ENCODE peak calls at places on chromosomes 7 and 10, in ten cellular contexts. E, H, D, J, G, V, A, N, U and P are unnamed samples.

GRCh38 chr7:18927134-18927533 is 190.3 kb downstream of the TWIST1 start:
- DNase-seq in E (peak), H (peak), D (no peak), J (no peak), G (no peak), V (no peak), A (no peak), N (no peak), U (no peak), P (no peak)

GRCh38 chr7:19455508-19456132 is 253.2 kb downstream of the POLR1F start:
- DNase-seq in E (no peak), H (no peak), D (no peak), J (no peak), G (no peak), V (no peak), A (no peak), N (no peak), U (peak), P (no peak)

GRCh38 chr10:114151486-114151885 is 22.5 kb downstream of the CCDC186 start:
- DNase-seq in E (peak), H (peak), D (no peak), J (no peak), G (no peak), V (no peak), A (no peak), N (no peak), U (no peak), P (no peak)

GRCh38 chr7:5692845-5693278 is 88.6 kb downstream of the RNF216 start:
- DNase-seq in E (no peak), H (peak), D (no peak), J (no peak), G (no peak), V (peak), A (no peak), N (no peak), U (no peak), P (no peak)

GRCh38 chr10:125955766-125956165 is 59.4 kb downstream of the FANK1 start:
- DNase-seq in E (no peak), H (no peak), D (no peak), J (no peak), G (no peak), V (no peak), A (no peak), N (no peak), U (no peak), P (no peak)

GRCh38 chr7:41085244-41085643 is 617.6 kb downstream of the INHBA start:
- DNase-seq in E (no peak), H (peak), D (no peak), J (no peak), G (no peak), V (no peak), A (no peak), N (no peak), U (no peak), P (no peak)

GRCh38 chr10:31132681-31133239 is 101.1 kb upstream of the ZNF438 start:
- DNase-seq in E (no peak), H (no peak), D (no peak), J (no peak), G (no peak), V (no peak), A (no peak), N (no peak), U (no peak), P (no peak)

GRCh38 chr10:71396084-71396713 is 521 bp upstream of the CDH23 start:
- DNase-seq in E (no peak), H (no peak), D (peak), J (no peak), G (peak), V (peak), A (peak), N (no peak), U (peak), P (peak)

GRCh38 chr10:127998517-127999144 is 91.7 kb downstream of the PTPRE start:
- DNase-seq in E (no peak), H (no peak), D (no peak), J (no peak), G (no peak), V (no peak), A (no peak), N (no peak), U (no peak), P (no peak)

GRCh38 chr7:142231716-142232115 is 26.1 kb downstream of the PRSS58 start:
- DNase-seq in E (no peak), H (no peak), D (no peak), J (no peak), G (no peak), V (no peak), A (peak), N (no peak), U (no peak), P (no peak)

GRCh38 chr10:105148921-105149320 is 507.8 kb downstream of the SORCS3 start:
- DNase-seq in E (no peak), H (no peak), D (no peak), J (no peak), G (no peak), V (no peak), A (no peak), N (no peak), U (no peak), P (no peak)

GRCh38 chr10:93352638-93353383 is 129.3 kb downstream of the MYOF start:
- DNase-seq in E (no peak), H (peak), D (no peak), J (no peak), G (no peak), V (no peak), A (no peak), N (peak), U (no peak), P (no peak)

GRCh38 chr7:37287093-37287492 is 161.6 kb downstream of the ELMO1 start:
- DNase-seq in E (no peak), H (no peak), D (no peak), J (no peak), G (no peak), V (peak), A (no peak), N (peak), U (no peak), P (no peak)

GRCh38 chr10:47095848-47096612 is 184.8 kb downstream of the PTPN20 start:
- DNase-seq in E (no peak), H (no peak), D (no peak), J (no peak), G (no peak), V (no peak), A (no peak), N (no peak), U (no peak), P (no peak)

GRCh38 chr7:139931190-139932007 is 102.3 kb downstream of the TBXAS1 start:
- DNase-seq in E (no peak), H (no peak), D (no peak), J (no peak), G (no peak), V (no peak), A (no peak), N (no peak), U (no peak), P (no peak)

GRCh38 chr10:126670886-126671285 is 393 bp upstream of the C10orf90 start:
- DNase-seq in E (no peak), H (no peak), D (no peak), J (no peak), G (no peak), V (no peak), A (no peak), N (no peak), U (no peak), P (no peak)

GRCh38 chr10:100518761-100519241 is 860 bp downstream of the SEC31B start:
- DNase-seq in E (no peak), H (peak), D (peak), J (peak), G (peak), V (peak), A (peak), N (peak), U (peak), P (peak)

GRCh38 chr10:106107711-106108110 is 1056.8 kb downstream of the SORCS1 start:
- DNase-seq in E (no peak), H (no peak), D (no peak), J (no peak), G (no peak), V (no peak), A (no peak), N (no peak), U (no peak), P (no peak)

GRCh38 chr7:129468087-129468486 is 33.9 kb downstream of the STRIP2 start:
- DNase-seq in E (peak), H (peak), D (no peak), J (no peak), G (no peak), V (no peak), A (no peak), N (no peak), U (no peak), P (no peak)

GRCh38 chr10:102781921-102782542 is 38.3 kb downstream of the WBP1L start:
- DNase-seq in E (no peak), H (no peak), D (no peak), J (no peak), G (no peak), V (no peak), A (no peak), N (no peak), U (no peak), P (no peak)

GRCh38 chr10:29056729-29057128 is 232.1 kb upstream of the LYZL1 start:
- DNase-seq in E (no peak), H (no peak), D (no peak), J (no peak), G (no peak), V (no peak), A (no peak), N (no peak), U (no peak), P (no peak)

GRCh38 chr10:5594271-5595036 is 69.7 kb downstream of the CALML3 start:
- DNase-seq in E (peak), H (peak), D (peak), J (no peak), G (no peak), V (no peak), A (no peak), N (no peak), U (peak), P (no peak)

GRCh38 chr7:132367007-132367406 is 209.3 kb downstream of the PLXNA4 start:
- DNase-seq in E (no peak), H (no peak), D (no peak), J (no peak), G (no peak), V (no peak), A (no peak), N (no peak), U (no peak), P (no peak)

GRCh38 chr10:75967491-75967890 is 536.1 kb downstream of the LRMDA start:
- DNase-seq in E (no peak), H (no peak), D (no peak), J (no peak), G (no peak), V (no peak), A (no peak), N (no peak), U (no peak), P (no peak)

GRCh38 chr10:30818854-30819253 is 189.3 kb upstream of the LYZL2 start:
- DNase-seq in E (no peak), H (peak), D (no peak), J (no peak), G (no peak), V (no peak), A (no peak), N (no peak), U (no peak), P (no peak)

GRCh38 chr10:93476756-93477155 is 5.4 kb downstream of the MYOF start:
- DNase-seq in E (no peak), H (no peak), D (no peak), J (no peak), G (no peak), V (no peak), A (no peak), N (no peak), U (no peak), P (no peak)